ENCODE peak calls at places on chromosomes 13 and 19, in eight cellular contexts. Z, P, L, A, N, D, Y and O are unnamed samples.

GRCh38 chr19:37519890-37520289 is 13.2 kb downstream of the ZNF793 start:
- DNase-seq in L (no peak), Z (no peak), Y (no peak), D (no peak), P (no peak), A (peak), N (no peak), O (no peak)

GRCh38 chr19:54209748-54210494 is 9.3 kb downstream of the RPS9 start:
- DNase-seq in P (no peak), Y (no peak), L (no peak), D (peak), A (peak), Z (no peak), N (no peak), O (no peak)

GRCh38 chr13:35961461-35962220 is 169.5 kb downstream of the DCLK1 start:
- DNase-seq in P (no peak), A (peak), Y (no peak), N (no peak), D (no peak), L (no peak), Z (no peak), O (no peak)

GRCh38 chr13:27383104-27383921 is 41.1 kb upstream of the GTF3A start:
- DNase-seq in P (no peak), N (no peak), L (no peak), Z (no peak), A (no peak), D (peak), Y (no peak), O (no peak)

GRCh38 chr19:16258440-16258903 is 60.8 kb downstream of the AP1M1 start:
- DNase-seq in Y (no peak), D (peak), L (peak), Z (peak), P (no peak), N (no peak), A (no peak), O (no peak)

GRCh38 chr13:74768521-74769090 is 634.4 kb upstream of the KLF12 start:
- DNase-seq in D (no peak), P (no peak), Y (no peak), A (no peak), N (no peak), Z (no peak), L (no peak), O (no peak)

GRCh38 chr13:91207261-91207660 is 140.2 kb upstream of the MIR17HG start:
- DNase-seq in D (no peak), L (no peak), P (peak), A (no peak), Y (no peak), Z (no peak), N (no peak), O (no peak)

GRCh38 chr13:37058801-37059135 is 720 bp downstream of the SUPT20H start:
- DNase-seq in A (no peak), L (no peak), N (no peak), Y (no peak), Z (no peak), P (peak), D (peak), O (no peak)

GRCh38 chr19:16509141-16510061 is 13.2 kb downstream of the C19orf44 start:
- DNase-seq in L (no peak), Z (no peak), Y (no peak), N (no peak), P (no peak), A (peak), D (no peak), O (no peak)

GRCh38 chr13:30479154-30479553 is 13.4 kb upstream of the HMGB1 start:
- DNase-seq in Z (no peak), D (no peak), P (no peak), N (no peak), L (no peak), Y (no peak), A (no peak), O (no peak)

GRCh38 chr13:51759240-51759639 is 44.7 kb downstream of the DHRS12 start:
- DNase-seq in N (no peak), L (no peak), D (no peak), P (no peak), A (peak), Y (no peak), Z (no peak), O (no peak)

GRCh38 chr19:36081385-36081784 is 26.7 kb downstream of the WDR62 start:
- DNase-seq in Z (no peak), P (no peak), A (peak), D (no peak), Y (no peak), N (no peak), L (no peak), O (no peak)

GRCh38 chr19:390386-391198 is 18.4 kb downstream of the C2CD4C start:
- DNase-seq in N (no peak), Y (no peak), D (peak), L (no peak), P (no peak), A (no peak), Z (no peak), O (no peak)

GRCh38 chr19:9461938-9462337 is 26.6 kb upstream of the ZNF266 start:
- DNase-seq in Y (no peak), P (no peak), L (no peak), A (no peak), Z (no peak), D (no peak), N (no peak), O (no peak)

GRCh38 chr13:34591801-34592454 is 350.1 kb upstream of the NBEA start:
- DNase-seq in A (no peak), P (no peak), L (no peak), N (no peak), D (peak), Y (no peak), Z (no peak), O (no peak)

GRCh38 chr13:46655727-46656180 is 102.8 kb downstream of the LRCH1 start:
- DNase-seq in L (no peak), D (no peak), A (no peak), Y (no peak), Z (no peak), N (no peak), P (no peak), O (no peak)

GRCh38 chr13:74129500-74130144 is 4.6 kb downstream of the KLF12 start:
- DNase-seq in N (no peak), L (no peak), D (no peak), P (no peak), Z (no peak), A (peak), Y (no peak), O (no peak)

GRCh38 chr13:23512762-23513395 is 57.3 kb upstream of the TNFRSF19 start:
- DNase-seq in L (no peak), Y (no peak), D (no peak), P (no peak), N (no peak), A (no peak), Z (no peak), O (no peak)
- TF ChIP-seq CTCF in L (no peak), Y (peak), D (no peak), P (no peak), N (no peak), A (peak), Z (peak), O (no peak)

DNA sequence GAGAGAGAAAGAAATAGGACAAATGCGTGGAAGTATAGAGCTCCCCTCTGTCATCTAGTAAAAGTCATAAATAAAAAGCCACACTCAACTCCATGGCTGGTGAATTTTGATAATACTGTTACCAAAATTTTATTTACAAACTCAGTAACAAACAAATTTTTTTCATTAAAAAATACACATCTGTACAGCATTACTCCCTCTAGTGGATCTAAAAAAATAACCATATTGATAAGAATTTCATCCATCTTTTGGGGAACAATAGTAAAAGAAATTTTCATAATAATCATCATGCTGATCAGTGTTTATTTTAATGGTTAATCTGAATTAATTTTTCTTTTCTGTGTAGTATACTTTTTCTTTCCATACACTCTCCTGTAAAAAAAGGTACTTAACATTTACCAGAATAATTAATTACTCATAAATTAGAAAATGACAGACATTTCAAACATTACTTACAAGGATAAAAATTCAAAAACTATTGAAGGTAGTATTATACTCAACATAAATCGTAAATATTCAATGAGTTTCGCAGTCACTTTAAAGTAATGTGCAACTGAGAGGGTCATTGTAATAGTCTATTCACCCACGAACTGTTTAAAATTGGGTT is 173.5 kb upstream of the LSM14A start:
- DNase-seq in D (no peak), P (no peak), Y (no peak), Z (no peak), L (no peak), A (peak), N (no peak), O (no peak)
- TF ChIP-seq CTCF in D (peak), P (peak), Y (peak), Z (peak), L (peak), A (peak), N (peak), O (no peak)

GRCh38 chr13:109769275-109769674 is 17.1 kb downstream of the IRS2 start:
- DNase-seq in Y (no peak), Z (no peak), A (no peak), L (no peak), N (no peak), D (no peak), P (no peak), O (no peak)

GRCh38 chr13:109769921-109770320 is 16.5 kb downstream of the IRS2 start:
- DNase-seq in Y (no peak), N (no peak), P (no peak), A (no peak), Z (no peak), L (no peak), D (no peak), O (no peak)

GRCh38 chr13:109768616-109769015 is 17.8 kb downstream of the IRS2 start:
- DNase-seq in N (no peak), Y (no peak), L (no peak), P (no peak), A (no peak), D (no peak), Z (no peak), O (no peak)

GRCh38 chr13:109767023-109767422 is 19.4 kb downstream of the IRS2 start:
- DNase-seq in Y (no peak), Z (no peak), N (no peak), L (no peak), P (no peak), D (no peak), A (no peak), O (no peak)

GRCh38 chr13:109768176-109768575 is 18.2 kb downstream of the IRS2 start:
- DNase-seq in A (no peak), Z (no peak), L (no peak), P (no peak), N (no peak), D (no peak), Y (no peak), O (no peak)
- TF ChIP-seq CTCF in A (no peak), Z (no peak), L (no peak), P (no peak), N (no peak), D (no peak), Y (no peak), O (no peak)

GRCh38 chr19:40533508-40533907 is 43.2 kb upstream of the SHKBP1 start:
- DNase-seq in A (peak), D (no peak), L (no peak), P (no peak), N (no peak), Y (no peak), Z (no peak), O (no peak)
- TF ChIP-seq CTCF in A (peak), D (no peak), L (no peak), P (no peak), N (no peak), Y (no peak), Z (no peak), O (no peak)

DNA sequence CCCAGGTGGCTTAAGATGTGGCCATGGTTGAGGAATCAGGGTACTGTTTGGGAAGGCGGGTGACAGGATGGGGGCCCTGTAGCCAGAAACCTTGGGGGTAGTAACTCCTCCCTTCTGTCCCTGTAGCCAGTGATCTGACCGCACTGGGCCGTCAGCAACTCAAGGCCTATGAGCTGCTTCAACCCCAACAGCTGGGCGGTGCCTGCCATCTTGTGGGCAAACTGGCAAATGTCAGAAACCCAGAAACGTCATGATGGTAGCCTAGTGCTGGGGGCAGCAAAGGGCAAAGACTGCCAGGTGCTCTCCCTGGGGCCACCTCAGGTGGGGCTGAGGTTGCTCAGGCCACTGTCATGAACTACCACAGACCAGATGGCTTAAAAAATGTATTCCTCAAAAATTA is 3.5 kb downstream of the COPE start:
- DNase-seq in P (peak), Y (peak), Z (no peak), L (no peak), D (peak), N (no peak), A (peak), O (no peak)
- TF ChIP-seq CTCF in P (peak), Y (peak), Z (peak), L (no peak), D (peak), N (no peak), A (peak), O (no peak)

DNA sequence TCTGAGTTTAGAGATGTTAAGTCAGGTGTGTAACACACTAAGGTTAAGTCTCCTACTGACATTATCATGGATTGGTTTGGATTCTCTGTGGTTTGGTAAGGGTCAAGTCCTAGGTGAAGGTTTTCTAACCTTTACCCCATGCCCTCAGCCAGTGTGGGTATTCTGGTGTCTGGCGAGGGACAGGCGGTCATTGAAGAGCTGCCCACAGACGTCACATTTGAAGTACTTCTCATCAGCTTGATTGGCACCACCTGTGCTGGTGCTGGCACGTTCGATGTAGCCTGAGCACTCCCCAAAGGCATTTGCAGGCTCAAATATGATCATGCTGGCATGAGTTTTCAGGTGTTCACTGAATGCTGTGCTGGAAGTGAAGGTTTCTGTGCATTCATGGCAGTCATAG is 27.0 kb downstream of the PEG3 start:
- DNase-seq in Y (no peak), L (no peak), N (no peak), P (no peak), D (no peak), A (no peak), Z (no peak), O (no peak)
- TF ChIP-seq CTCF in Y (no peak), L (no peak), N (no peak), P (no peak), D (no peak), A (no peak), Z (no peak), O (no peak)

DNA sequence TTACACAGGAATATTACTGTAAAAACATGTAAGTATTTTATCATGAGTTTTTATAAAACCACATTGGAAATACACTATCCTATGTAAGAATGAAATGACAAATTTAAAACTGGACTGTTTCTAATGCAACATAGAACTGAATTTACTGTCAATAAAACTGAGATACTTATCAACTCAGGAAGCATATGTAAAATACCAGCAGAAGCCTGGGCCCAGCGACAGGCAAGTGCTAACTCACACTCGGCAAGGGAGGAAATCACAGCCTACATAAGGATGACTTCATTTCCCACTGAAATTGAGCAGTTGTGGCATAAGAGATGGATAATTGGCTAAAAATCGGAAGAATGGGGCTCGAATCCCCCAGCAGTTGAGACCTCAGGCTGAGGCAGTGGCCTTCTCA is 12.1 kb downstream of the PROZ start:
- DNase-seq in P (no peak), L (no peak), N (no peak), D (no peak), Y (no peak), Z (no peak), A (no peak), O (no peak)
- TF ChIP-seq CTCF in P (no peak), L (no peak), N (no peak), D (no peak), Y (no peak), Z (no peak), A (no peak), O (no peak)

GRCh38 chr19:2179095-2179494 is 15.4 kb downstream of the DOT1L start:
- DNase-seq in L (no peak), Z (no peak), P (no peak), N (no peak), D (no peak), Y (no peak), A (no peak), O (no peak)
- TF ChIP-seq CTCF in L (no peak), Z (no peak), P (no peak), N (no peak), D (no peak), Y (no peak), A (no peak), O (no peak)

GRCh38 chr13:58879114-58879513 is 1247.6 kb downstream of the PCDH17 start:
- DNase-seq in D (no peak), Z (no peak), N (no peak), L (no peak), P (no peak), A (no peak), Y (no peak), O (no peak)

GRCh38 chr13:58876473-58876872 is 1244.9 kb downstream of the PCDH17 start:
- DNase-seq in Z (no peak), L (no peak), P (no peak), Y (no peak), A (no peak), D (no peak), N (no peak), O (no peak)
- TF ChIP-seq CTCF in Z (no peak), L (no peak), P (no peak), Y (no peak), A (no peak), D (no peak), N (no peak), O (no peak)